ENCODE peak calls at places on chromosomes 16 and 17, in five cellular contexts. F is cardiac fibroblast, W is mucosa of descending colon, J is OCI-LY7, T is astrocyte of the spinal cord. X is an unnamed sample.

GRCh38 chr16:54282923-54283734 is 3.5 kb downstream of the IRX3 start:
- DNase-seq in W (no peak), J (no peak), T (no peak), F (no peak), X (no peak)

GRCh38 chr16:72400257-72401078 is 228.5 kb upstream of the PMFBP1 start:
- DNase-seq in W (no peak), T (peak), F (peak), J (peak), X (no peak)

GRCh38 chr16:59686405-59686804 is 952.3 kb upstream of the GOT2 start:
- DNase-seq in J (no peak), W (no peak), T (no peak), F (no peak), X (no peak)

GRCh38 chr17:4625181-4625601 is 16.3 kb downstream of the ALOX15 start:
- DNase-seq in F (peak), T (peak), J (no peak), W (no peak), X (no peak)

GRCh38 chr17:49520386-49521087 is 25.4 kb downstream of the NGFR start:
- DNase-seq in T (no peak), W (no peak), F (no peak), J (no peak), X (no peak)

GRCh38 chr17:62794666-62794971 is 13.5 kb downstream of the MARCHF10 start:
- DNase-seq in F (no peak), W (no peak), J (no peak), T (no peak), X (no peak)

GRCh38 chr17:68794636-68795503 is 160.3 kb downstream of the ABCA8 start:
- DNase-seq in J (peak), T (peak), F (peak), W (no peak), X (no peak)

GRCh38 chr16:71360378-71360777 is 1.9 kb downstream of the CALB2 start:
- DNase-seq in T (peak), J (no peak), W (no peak), F (peak), X (no peak)

GRCh38 chr17:45951941-45952340 is 47.1 kb upstream of the STH start:
- DNase-seq in T (no peak), F (no peak), W (no peak), J (no peak), X (no peak)

GRCh38 chr17:15973016-15973415 is 26.5 kb downstream of the ZSWIM7 start:
- DNase-seq in J (no peak), T (no peak), W (no peak), F (no peak), X (no peak)

GRCh38 chr16:67767953-67768352 is 38.4 kb downstream of the RANBP10 start:
- DNase-seq in F (peak), J (no peak), T (peak), W (no peak), X (no peak)

GRCh38 chr16:50841081-50841886 is 99.4 kb downstream of the CYLD start:
- DNase-seq in F (no peak), W (no peak), T (no peak), J (no peak), X (no peak)

GRCh38 chr17:81039854-81040758 is 5.2 kb downstream of the BAIAP2 start:
- DNase-seq in T (peak), J (no peak), W (no peak), F (peak), X (no peak)

GRCh38 chr16:56108724-56109123 is 82.6 kb upstream of the GNAO1 start:
- DNase-seq in T (no peak), J (no peak), F (no peak), W (no peak), X (no peak)

GRCh38 chr16:70686376-70687171 is 721 bp upstream of the MTSS2 start:
- DNase-seq in F (no peak), J (no peak), T (no peak), W (no peak), X (no peak)

GRCh38 chr16:77553130-77553529 is 118.3 kb upstream of the ADAMTS18 start:
- DNase-seq in F (no peak), J (no peak), T (no peak), W (no peak), X (no peak)

GRCh38 chr16:15650698-15651161 is 685 bp downstream of the NDE1 start:
- DNase-seq in T (peak), J (peak), F (peak), W (peak), X (no peak)

GRCh38 chr17:42027961-42028790 is 8.3 kb downstream of the NKIRAS2 start:
- DNase-seq in J (no peak), T (no peak), F (peak), W (no peak), X (no peak)

GRCh38 chr17:80187090-80187489 is 17.3 kb downstream of the CARD14 start:
- DNase-seq in F (peak), J (no peak), T (no peak), W (no peak), X (no peak)

GRCh38 chr17:50487213-50488096 is 8.8 kb downstream of the RSAD1 start:
- DNase-seq in J (no peak), W (peak), T (no peak), F (peak), X (peak)

GRCh38 chr16:2154533-2155090 is 970 bp upstream of the TRAF7 start:
- DNase-seq in W (no peak), J (peak), F (peak), T (no peak), X (no peak)

GRCh38 chr17:44297975-44298374 is 10.4 kb upstream of the RUNDC3A start:
- DNase-seq in J (no peak), W (no peak), F (no peak), T (no peak), X (no peak)

GRCh38 chr17:307741-308507 is 44.7 kb downstream of the RPH3AL start:
- DNase-seq in W (no peak), J (no peak), T (no peak), F (no peak), X (peak)

GRCh38 chr17:72615627-72615991 is 476.9 kb downstream of the SLC39A11 start:
- DNase-seq in T (no peak), F (no peak), J (no peak), W (no peak), X (no peak)
- H3K4me3 ChIP-seq in T (no peak), F (no peak), J (no peak), W (no peak), X (no peak)

GRCh38 chr16:74437-75318 is 2.2 kb upstream of the RHBDF1 start:
- DNase-seq in T (no peak), J (no peak), W (no peak), F (no peak), X (no peak)
- H3K4me3 ChIP-seq in T (no peak), J (no peak), W (no peak), F (no peak), X (no peak)

GRCh38 chr16:276360-277077 is 775 bp upstream of the RGS11 start:
- DNase-seq in T (no peak), F (no peak), J (no peak), W (no peak), X (no peak)

GRCh38 chr16:275041-275621 is 613 bp downstream of the RGS11 start:
- DNase-seq in W (no peak), T (no peak), F (no peak), J (no peak), X (no peak)

GRCh38 chr16:273547-274421 is 2.0 kb downstream of the RGS11 start:
- DNase-seq in J (no peak), F (no peak), T (no peak), W (peak), X (no peak)

GRCh38 chr16:272633-273546 is 2.9 kb downstream of the RGS11 start:
- DNase-seq in T (no peak), J (no peak), F (no peak), W (no peak), X (no peak)

DNA sequence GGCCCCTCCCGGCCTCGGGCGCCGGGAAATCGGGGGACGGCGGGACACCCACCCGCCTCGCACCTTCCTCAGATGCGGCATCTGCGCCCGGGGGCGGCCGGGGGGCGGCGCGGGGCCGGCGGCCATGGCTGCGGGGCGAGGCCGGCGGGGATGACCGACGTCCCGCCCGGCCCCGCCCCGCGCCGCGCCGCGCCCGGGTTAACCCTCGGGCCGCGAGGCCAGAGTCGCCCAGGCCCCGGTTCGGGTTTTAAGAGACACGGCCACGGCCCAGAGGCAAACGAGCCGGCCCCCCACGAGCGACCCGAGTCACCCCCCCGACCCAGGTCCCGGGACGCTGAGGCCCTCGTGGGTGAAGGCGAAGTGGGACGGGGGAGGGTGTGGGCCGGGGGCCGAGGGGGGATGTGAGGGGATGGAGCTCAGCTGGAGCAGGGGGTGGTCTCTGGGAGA is at the start of gene RGS11:
- DNase-seq in F (no peak), T (no peak), W (no peak), J (no peak), X (no peak)
- H3K4me3 ChIP-seq in F (peak), T (peak), W (no peak), J (no peak), X (peak)

GRCh38 chr17:8108972-8109668 is 9.2 kb downstream of the ALOXE3 start:
- DNase-seq in W (no peak), J (no peak), T (no peak), F (no peak), X (no peak)

GRCh38 chr17:8105957-8106398 is 12.3 kb downstream of the ALOXE3 start:
- DNase-seq in J (peak), F (peak), W (no peak), T (no peak), X (no peak)

GRCh38 chr17:8110456-8110804 is 7.9 kb downstream of the ALOXE3 start:
- DNase-seq in F (no peak), T (no peak), W (no peak), J (no peak), X (no peak)

GRCh38 chr17:8110907-8111306 is 7.4 kb downstream of the ALOXE3 start:
- DNase-seq in T (no peak), F (no peak), J (no peak), W (no peak), X (no peak)

GRCh38 chr17:8109669-8110455 is 8.5 kb downstream of the ALOXE3 start:
- DNase-seq in W (peak), F (peak), J (peak), T (no peak), X (peak)
- H3K4me3 ChIP-seq in W (no peak), F (peak), J (peak), T (no peak), X (peak)

GRCh38 chr17:37671813-37672544 is 28.7 kb upstream of the DDX52 start:
- DNase-seq in W (no peak), F (peak), T (peak), J (no peak), X (no peak)
- H3K4me3 ChIP-seq in W (no peak), F (no peak), T (no peak), J (no peak), X (no peak)